ENCODE peak calls at places on chromosomes 16 and 17, in four cellular contexts. L is K562, C is H1, R is HepG2. H is an unnamed sample.
A peak's percentile ranks its signal among the peaks of the same experiment; 100 is the strongest.

GRCh38 chr16:642189-643049 is 791 bp downstream of the MCRIP2 start:
- DNase-seq in L (peak; percentile 75), C (no peak), R (peak; percentile 60), H (no peak)

GRCh38 chr17:31726980-31727427 is 132.0 kb downstream of the COPRS start:
- DNase-seq in L (no peak), C (no peak), R (no peak), H (no peak)

GRCh38 chr17:38588775-38589174 is 17.0 kb downstream of the SRCIN1 start:
- DNase-seq in L (no peak), C (no peak), R (no peak), H (no peak)

GRCh38 chr16:49020436-49020835 is 261.2 kb downstream of the CBLN1 start:
- DNase-seq in L (no peak), C (no peak), R (no peak), H (no peak)

GRCh38 chr17:65283704-65284103 is 146.5 kb downstream of the RGS9 start:
- DNase-seq in L (no peak), C (no peak), R (no peak), H (no peak)

GRCh38 chr16:886084-886543 is 84.7 kb downstream of the LMF1 start:
- DNase-seq in L (no peak), C (no peak), R (no peak), H (no peak)

GRCh38 chr17:4623249-4623648 is 18.2 kb downstream of the ALOX15 start:
- DNase-seq in L (no peak), C (no peak), R (no peak), H (no peak)

GRCh38 chr17:73072254-73072962 is 20.1 kb downstream of the SLC39A11 start:
- DNase-seq in L (no peak), C (no peak), R (no peak), H (no peak)

GRCh38 chr16:81532491-81533174 is 88.0 kb downstream of the CMIP start:
- DNase-seq in L (no peak), C (no peak), R (peak; percentile 76), H (no peak)

DNA sequence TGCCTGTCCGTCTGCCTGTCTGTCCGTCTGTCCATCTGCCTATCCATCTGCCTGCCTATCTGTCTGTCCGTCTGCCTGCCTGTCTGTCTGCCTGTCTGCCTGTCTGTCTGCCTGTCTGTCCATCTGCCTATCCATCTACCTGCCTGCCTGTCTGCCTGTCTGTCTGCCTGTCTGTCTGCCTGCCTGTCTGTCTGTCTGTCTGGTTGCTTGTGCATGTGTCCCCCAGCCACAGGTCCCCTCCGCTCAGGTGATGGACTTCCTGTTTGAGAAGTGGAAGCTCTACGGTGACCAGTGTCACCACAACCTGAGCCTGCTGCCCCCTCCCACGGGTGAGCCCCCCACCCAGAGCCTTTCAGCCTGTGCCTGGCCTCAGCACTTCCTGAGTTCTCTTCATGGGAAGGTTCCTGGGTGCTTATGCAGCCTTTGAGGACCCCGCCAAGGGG is 5.6 kb downstream of the GCGR start:
- DNase-seq in L (no peak), C (no peak), R (no peak), H (no peak)
- TF ChIP-seq BRCA1 in L (no peak), C (no peak), R (no peak), H (no peak)

GRCh38 chr17:72031219-72031906 is 89.5 kb upstream of the SOX9 start:
- DNase-seq in L (no peak), C (no peak), R (no peak), H (no peak)
- H2AFZ ChIP-seq in L (no peak overlapping the region), C (no peak overlapping the region), R (no peak overlapping the region), H (no peak overlapping the region)

GRCh38 chr16:27401768-27402568 is at the start of gene IL21R:
- DNase-seq in L (peak; percentile 13), C (no peak), R (no peak), H (peak; percentile 85)
- TF ChIP-seq BRCA1 in L (no peak), C (no peak), R (no peak), H (no peak)

DNA sequence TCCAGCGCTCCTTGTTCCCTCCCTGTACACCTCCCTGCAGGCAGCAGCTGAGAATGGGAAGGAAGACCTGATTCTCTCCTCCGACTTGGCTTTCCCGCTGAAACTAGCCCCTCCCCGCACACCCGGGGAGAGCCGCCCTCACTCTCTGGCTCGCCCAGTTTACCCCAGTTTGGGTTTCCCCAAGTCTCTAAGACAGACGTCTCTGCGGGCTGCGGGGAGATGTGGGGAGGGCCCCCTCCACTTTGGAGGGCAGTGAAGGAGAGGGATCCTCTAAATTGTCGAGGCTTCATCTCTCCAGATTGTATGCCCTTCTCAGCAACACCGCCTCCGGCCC is 797 bp downstream of the GRB7 start:
- DNase-seq in L (peak; percentile 49), C (no peak), R (peak; percentile 50), H (no peak)
- H2AFZ ChIP-seq in L (peak overlapping the region; percentile 74), C (no peak overlapping the region), R (no peak overlapping the region), H (peak overlapping the region; percentile 6)

GRCh38 chr16:11207646-11208045 is 48.4 kb downstream of the SOCS1 start:
- DNase-seq in L (no peak), C (no peak), R (no peak), H (no peak)
- TF ChIP-seq BRCA1 in L (no peak), C (no peak), R (no peak), H (no peak)

DNA sequence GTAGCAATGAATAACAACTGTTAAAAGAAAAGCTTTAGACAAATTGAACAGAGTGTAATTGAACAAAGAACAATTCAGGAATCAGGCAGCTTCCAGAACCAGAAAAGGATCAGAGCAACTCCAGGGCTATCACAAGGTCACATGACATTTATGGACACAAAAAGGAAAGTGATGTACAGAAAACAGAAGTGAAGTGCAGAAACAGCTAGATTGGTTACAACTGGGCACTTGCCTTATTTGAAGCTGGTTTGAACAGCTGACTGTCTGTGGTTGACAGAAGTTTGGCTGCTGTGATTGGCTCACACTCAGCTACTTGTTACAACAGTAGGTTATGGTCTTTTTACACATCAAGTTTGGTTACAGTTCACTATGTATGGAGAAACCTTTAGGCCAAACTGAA is 14.8 kb downstream of the EFCAB5 start:
- DNase-seq in L (no peak), C (no peak), R (no peak), H (no peak)
- H2AFZ ChIP-seq in L (no peak overlapping the region), C (no peak overlapping the region), R (peak overlapping the region; percentile 52), H (no peak overlapping the region)

DNA sequence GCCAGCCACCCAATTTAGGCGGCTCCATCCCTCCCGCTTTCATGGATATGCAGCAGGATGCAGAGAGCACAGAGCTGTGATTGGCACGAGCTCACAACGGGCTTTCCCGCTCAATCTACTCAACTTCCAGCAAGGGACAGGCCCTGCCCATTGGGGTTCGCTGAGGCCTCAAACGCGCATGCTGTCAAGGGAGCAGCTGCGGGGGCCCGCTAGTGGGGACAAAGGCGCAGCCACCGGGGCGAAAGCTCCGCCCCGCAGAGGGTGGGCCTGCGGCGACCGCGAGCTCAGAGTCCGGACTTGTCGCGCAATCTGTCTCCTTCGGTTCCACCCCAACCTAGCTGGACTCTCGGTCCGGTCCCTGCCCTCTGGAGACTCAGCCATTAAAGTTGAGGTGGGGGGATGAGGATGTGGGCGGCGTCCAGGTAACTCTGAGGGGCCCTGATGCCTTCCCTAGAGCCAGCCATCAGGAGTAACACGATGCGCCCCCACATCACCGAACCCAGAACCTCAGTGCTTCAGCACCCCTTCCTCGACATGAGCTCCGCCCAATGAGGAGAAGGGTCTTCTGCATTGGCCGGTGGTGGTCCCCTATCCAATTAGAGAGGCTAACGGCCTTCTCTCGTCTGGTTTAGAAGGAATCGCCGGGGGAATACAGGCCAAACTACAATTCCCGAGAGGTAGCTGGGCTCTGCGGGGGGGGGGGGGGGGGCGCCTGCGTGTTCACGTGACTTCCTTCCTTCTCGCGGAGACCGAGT is 489 bp upstream of the NFATC3 start:
- DNase-seq in L (peak; percentile 97), C (peak; percentile 77), R (peak; percentile 97), H (peak; percentile 71)
- TF ChIP-seq BRCA1 in L (peak; percentile 47), C (no peak), R (peak; percentile 55), H (no peak)

DNA sequence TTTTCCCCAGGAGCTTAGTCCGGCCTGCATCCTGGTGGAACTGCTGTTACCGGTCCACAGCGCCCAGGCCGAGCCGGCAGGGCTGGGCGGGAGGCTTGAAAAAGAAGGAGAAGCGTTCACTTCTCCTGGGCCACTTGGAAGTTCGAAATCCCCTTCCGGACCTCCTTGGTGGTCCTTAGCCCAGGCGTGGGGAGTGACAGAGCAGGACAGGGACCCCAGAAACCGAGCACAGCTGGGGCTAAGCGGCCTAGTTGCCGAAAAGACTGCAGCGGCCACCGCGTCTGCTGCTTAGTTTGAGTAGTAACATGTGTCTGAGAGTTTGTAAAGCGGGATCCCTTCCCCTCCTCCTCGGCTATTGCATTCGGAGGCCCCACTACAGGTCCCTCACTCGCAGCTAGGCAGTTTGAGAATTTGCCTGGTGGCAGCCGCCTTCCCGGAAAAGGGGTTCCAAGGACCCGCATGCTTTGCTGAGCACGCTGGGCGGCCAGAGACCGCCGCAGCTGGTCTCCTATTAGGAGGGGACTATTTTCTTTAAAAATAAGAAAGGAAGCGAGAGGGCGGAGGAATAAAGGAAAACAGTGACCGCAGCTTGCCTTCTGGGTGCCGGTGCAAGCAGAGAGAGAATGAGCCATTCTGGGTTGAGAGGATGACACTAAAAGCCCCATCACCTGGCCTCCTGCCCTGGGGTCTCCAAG is 980 bp upstream of the HOXB5 start:
- DNase-seq in L (no peak), C (no peak), R (no peak), H (no peak)
- H2AFZ ChIP-seq in L (peak overlapping the region; percentile 85), C (no peak overlapping the region), R (no peak overlapping the region), H (no peak overlapping the region)

DNA sequence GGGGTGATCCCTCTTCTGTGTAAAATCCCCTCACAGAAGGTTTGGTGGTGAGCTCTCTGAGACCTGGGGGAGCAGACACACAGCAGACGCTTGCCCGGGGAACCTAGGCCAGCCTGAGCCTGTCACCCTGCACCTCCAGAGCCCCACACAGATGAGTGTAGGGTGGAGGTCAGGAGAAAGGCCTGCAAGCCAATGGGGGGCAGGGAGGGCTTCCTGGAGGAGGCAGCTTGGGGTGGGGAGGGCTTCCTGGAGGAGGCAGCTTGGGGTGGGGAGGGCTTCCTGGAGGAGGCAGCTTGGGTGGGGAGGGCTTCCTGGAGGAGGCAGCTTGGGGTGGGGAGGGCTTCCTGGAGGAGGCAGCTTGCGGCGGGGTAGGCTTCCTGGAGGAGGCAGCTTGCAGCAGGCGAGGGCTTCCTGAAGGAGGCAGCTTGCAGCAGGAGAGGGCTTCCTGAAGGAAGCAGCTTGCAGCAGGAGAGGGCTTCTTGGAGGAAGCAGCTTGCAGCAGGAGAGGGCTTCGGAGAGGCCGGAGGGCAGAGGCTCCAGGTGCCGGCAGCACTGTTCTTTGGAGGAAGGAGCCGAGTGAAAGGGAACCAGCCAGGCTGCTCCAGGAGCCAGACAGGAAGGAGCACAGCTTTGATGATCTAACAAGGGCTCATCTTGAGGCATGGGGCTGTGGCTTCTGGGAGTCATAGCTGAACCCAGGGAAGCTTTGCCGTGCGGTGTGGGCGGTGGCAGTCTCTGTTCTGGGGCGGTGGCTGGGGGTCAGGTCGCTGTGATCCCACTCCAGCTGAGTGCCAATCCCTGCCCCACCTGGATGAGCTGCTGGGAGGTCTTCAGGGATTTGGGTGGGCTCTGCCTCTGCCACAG is 83.6 kb upstream of the ZNF469 start:
- DNase-seq in L (no peak), C (no peak), R (no peak), H (no peak)
- TF ChIP-seq BRCA1 in L (no peak), C (no peak), R (no peak), H (no peak)

DNA sequence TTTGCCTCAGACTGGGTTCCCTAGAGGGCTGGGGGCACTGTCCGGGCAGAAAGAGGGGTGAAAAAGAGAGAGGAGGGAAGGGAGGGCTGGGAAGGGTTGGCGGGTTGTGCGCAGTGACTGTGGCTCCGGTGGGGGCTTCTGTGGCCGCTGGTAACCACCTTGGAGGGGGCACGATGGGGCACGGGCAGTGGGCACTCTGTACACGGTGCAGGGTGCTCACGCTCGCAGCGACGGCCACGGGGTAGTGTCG is 591 bp downstream of the PLLP start:
- DNase-seq in L (no peak), C (no peak), R (no peak), H (no peak)
- H2AFZ ChIP-seq in L (peak overlapping the region; percentile 96), C (peak overlapping the region; percentile 77), R (no peak overlapping the region), H (no peak overlapping the region)

H was measured in GM12878.